ENCODE peak calls at places on chromosomes 4 and X, in five cellular contexts. N is GM12878, H is sigmoid colon, O is esophagus muscularis mucosa, U is transverse colon. A is an unnamed sample. For H3K36me3, the result is how much of the 10 kb centered on the place peaks cover.

GRCh38 chrX:74325130-74326059 is 21.4 kb downstream of the ZCCHC13 start:
- DNase-seq in N (no peak), H (no peak), O (no peak), U (no peak), A (no peak)

GRCh38 chr4:108035691-108036090 is 46.0 kb downstream of the HADH start:
- DNase-seq in N (no peak), H (no peak), O (no peak), U (peak), A (no peak)

GRCh38 chr4:150314031-150314430 is 235.8 kb downstream of the DCLK2 start:
- DNase-seq in N (no peak), H (no peak), O (no peak), U (no peak), A (no peak)

GRCh38 chr4:21411086-21411485 is 537.5 kb downstream of the KCNIP4 start:
- DNase-seq in N (no peak), H (no peak), O (no peak), U (no peak), A (no peak)

GRCh38 chr4:70849277-70849676 is 9.6 kb upstream of the GRSF1 start:
- DNase-seq in N (no peak), H (no peak), O (no peak), U (no peak), A (no peak)

GRCh38 chr4:6229671-6230501 is 29.5 kb upstream of the JAKMIP1 start:
- DNase-seq in N (no peak), H (peak), O (no peak), U (no peak), A (peak)

GRCh38 chrX:116862340-116862739 is 399.6 kb upstream of the CT83 start:
- DNase-seq in N (no peak), H (no peak), O (no peak), U (no peak), A (no peak)

GRCh38 chrX:130339408-130340222 is at the start of gene SLC25A14:
- DNase-seq in N (peak), H (peak), O (peak), U (peak), A (peak)

GRCh38 chrX:9906919-9907318 is 60.2 kb upstream of the CLDN34 start:
- DNase-seq in N (no peak), H (no peak), O (no peak), U (no peak), A (no peak)

DNA sequence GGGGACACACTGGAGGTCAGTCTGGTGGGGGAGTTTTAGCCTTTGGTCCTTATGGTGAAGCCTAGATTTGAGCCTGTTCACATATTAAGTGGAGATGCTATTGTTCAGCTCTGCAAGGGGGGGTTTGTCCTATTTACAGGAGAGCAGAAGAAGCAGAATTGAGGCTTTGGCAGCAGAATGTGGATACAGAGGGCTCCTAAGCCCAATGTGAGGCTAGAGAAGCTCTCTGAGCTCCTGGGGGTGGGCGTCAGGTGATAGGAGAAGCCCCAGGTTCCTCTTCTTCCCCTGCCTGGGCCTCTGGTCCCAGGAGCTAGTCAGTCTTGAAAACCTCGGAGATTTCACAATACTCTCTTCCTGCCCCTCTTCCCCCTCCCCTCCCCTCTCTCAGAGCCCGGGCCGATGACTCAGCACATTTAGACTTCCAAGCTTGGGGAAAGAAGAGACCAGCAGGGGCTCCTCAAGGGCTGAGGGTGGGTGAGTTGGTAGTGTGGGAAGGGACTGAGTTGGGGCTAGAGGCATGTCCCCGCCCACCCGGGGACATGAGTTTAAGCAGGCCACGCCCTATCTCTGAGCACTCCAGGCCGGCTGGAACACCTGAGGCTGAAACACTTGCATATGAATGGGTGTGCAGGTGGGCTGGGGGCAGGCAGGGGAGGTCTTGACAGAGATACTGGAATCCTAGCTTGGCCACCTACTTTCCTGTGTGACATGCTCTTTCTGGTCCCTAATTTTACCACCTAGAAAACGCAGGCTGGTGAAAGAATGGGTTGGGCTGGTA is 3.4 kb downstream of the TFE3 start:
- DNase-seq in N (no peak), H (peak), O (peak), U (peak), A (peak)
- TF ChIP-seq POLR2AphosphoS5 in N (no peak), H (peak), O (peak), U (no peak), A (no peak)

GRCh38 chr4:183691006-183691405 is 31.9 kb downstream of the TRAPPC11 start:
- DNase-seq in N (no peak), H (no peak), O (no peak), U (no peak), A (no peak)

GRCh38 chr4:183681119-183681518 is 22.0 kb downstream of the TRAPPC11 start:
- DNase-seq in N (no peak), H (no peak), O (no peak), U (no peak), A (no peak)

GRCh38 chr4:183691897-183692296 is 32.8 kb downstream of the TRAPPC11 start:
- DNase-seq in N (no peak), H (no peak), O (no peak), U (no peak), A (no peak)

GRCh38 chr4:183688216-183688615 is 29.1 kb downstream of the TRAPPC11 start:
- DNase-seq in N (no peak), H (no peak), O (no peak), U (no peak), A (no peak)

GRCh38 chr4:183686461-183686860 is 27.4 kb downstream of the TRAPPC11 start:
- DNase-seq in N (no peak), H (no peak), O (no peak), U (no peak), A (no peak)
- H3K36me3 ChIP-seq in N (under half), H (half or more), O (under half), U (under half), A (half or more)

GRCh38 chrX:123087326-123087725 is 96.8 kb upstream of the GRIA3 start:
- DNase-seq in N (no peak), H (no peak), O (no peak), U (no peak), A (no peak)
- TF ChIP-seq EP300 in N (no peak), H (no peak), O (no peak), U (no peak), A (no peak)

GRCh38 chrX:69724307-69724706 is 108.4 kb downstream of the EDA start:
- DNase-seq in N (no peak), H (no peak), O (no peak), U (no peak), A (no peak)
- TF ChIP-seq POLR2AphosphoS5 in N (no peak), H (no peak), O (no peak), U (no peak), A (no peak)

GRCh38 chr4:99918656-99919055 is 24.4 kb upstream of the LAMTOR3 start:
- DNase-seq in N (no peak), H (no peak), O (no peak), U (peak), A (no peak)

GRCh38 chr4:99917575-99917974 is 23.3 kb upstream of the LAMTOR3 start:
- DNase-seq in N (no peak), H (no peak), O (no peak), U (no peak), A (no peak)

GRCh38 chr4:99915449-99915848 is 21.2 kb upstream of the LAMTOR3 start:
- DNase-seq in N (no peak), H (no peak), O (no peak), U (no peak), A (no peak)

DNA sequence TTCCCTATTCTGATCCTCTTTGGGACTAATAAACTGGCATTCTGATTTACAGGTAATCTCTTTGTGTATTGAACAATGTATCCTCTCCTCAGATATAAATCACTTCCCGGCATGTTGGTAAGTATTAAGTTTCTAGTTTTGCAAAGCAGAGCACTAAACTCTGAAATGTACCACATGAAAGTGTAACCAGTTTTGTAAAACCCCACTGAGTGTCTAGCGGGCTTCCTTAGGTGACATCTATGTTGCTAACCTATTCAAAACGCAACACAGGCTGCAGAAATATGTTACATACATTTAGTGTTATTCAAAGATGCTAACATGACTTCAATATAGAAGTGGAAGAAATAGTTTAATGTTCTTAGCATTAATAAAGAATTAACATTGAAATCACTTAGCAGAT is 25.2 kb downstream of the DNAJB14 start:
- DNase-seq in N (no peak), H (no peak), O (no peak), U (no peak), A (no peak)
- H3K36me3 ChIP-seq in N (under half), H (under half), O (under half), U (under half), A (half or more)

DNA sequence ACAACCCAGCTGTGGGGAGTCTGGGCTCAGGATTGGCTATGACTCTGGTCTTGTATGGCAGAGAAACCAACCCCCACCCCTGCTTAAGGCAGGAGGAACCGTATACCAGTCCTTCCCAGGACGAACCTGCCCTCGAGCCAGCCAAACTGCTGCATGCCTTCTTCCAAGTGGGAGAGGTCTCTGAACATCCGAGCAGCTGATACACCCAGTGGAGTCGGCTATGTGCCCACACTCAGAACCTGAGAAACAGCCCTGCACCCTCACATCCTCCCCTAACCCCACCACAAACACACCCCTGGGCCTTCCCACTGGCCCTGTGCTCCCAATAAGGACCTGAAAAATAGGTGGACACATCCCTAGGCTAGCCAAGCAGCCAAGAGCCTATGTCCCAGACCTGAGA is 21.8 kb downstream of the C4orf33 start:
- DNase-seq in N (no peak), H (no peak), O (no peak), U (no peak), A (no peak)
- TF ChIP-seq EP300 in N (no peak), H (no peak), O (no peak), U (no peak), A (no peak)

GRCh38 chr4:17544205-17544604 is 29.2 kb downstream of the CLRN2 start:
- DNase-seq in N (no peak), H (no peak), O (no peak), U (peak), A (no peak)
- TF ChIP-seq POLR2AphosphoS5 in N (no peak), H (no peak), O (no peak), U (no peak), A (no peak)